ENCODE peak calls at places on chromosome 17, in six cellular contexts. E is CD4-positive, alpha-beta memory T cell; V is activated T-cell treated with anti-CD3 and anti-CD28 coated beads, Interleukin-2, amount 50 U/mL, for 4 hours; S is midbrain; W is mesenchymal stem cell; I is astrocyte of the hippocampus. Y is an unnamed sample.

GRCh38 chr17:50769884-50770283 is 2.6 kb upstream of the ANKRD40CL start:
- DNase-seq in I (no peak), V (no peak), S (no peak), W (no peak), E (no peak), Y (no peak)

GRCh38 chr17:60303406-60304099 is 88.4 kb downstream of the USP32 start:
- DNase-seq in W (peak; percentile 9), I (no peak), S (no peak), V (no peak), E (no peak), Y (peak; percentile 48)

GRCh38 chr17:69997332-69997731 is 77.7 kb upstream of the KCNJ16 start:
- DNase-seq in E (no peak), V (no peak), S (no peak), W (peak; percentile 62), I (no peak), Y (peak; percentile 51)

GRCh38 chr17:49739662-49740271 is 24.2 kb downstream of the FAM117A start:
- DNase-seq in W (peak; percentile 18), I (no peak), S (no peak), V (peak; percentile 83), E (peak; percentile 100), Y (peak; percentile 97)

GRCh38 chr17:15463363-15463762 is 4.1 kb downstream of the CDRT4 start:
- DNase-seq in W (peak; percentile 55), E (no peak), V (no peak), I (peak; percentile 93), S (peak; percentile 40), Y (peak; percentile 66)

GRCh38 chr17:50559674-50560184 is 786 bp upstream of the CACNA1G start:
- DNase-seq in W (peak; percentile 51), E (peak; percentile 48), S (no peak), I (peak; percentile 61), V (peak; percentile 20), Y (peak; percentile 42)

GRCh38 chr17:65557349-65558310 is 3.8 kb downstream of the AXIN2 start:
- DNase-seq in E (peak; percentile 82), S (no peak), W (peak; percentile 16), V (no peak), I (peak; percentile 88), Y (peak; percentile 65)

GRCh38 chr17:14304876-14305636 is 4.2 kb downstream of the HS3ST3B1 start:
- DNase-seq in V (no peak), W (peak; percentile 55), I (peak; percentile 33), E (no peak), S (no peak), Y (peak; percentile 23)

GRCh38 chr17:49987290-49987585 is 7.8 kb downstream of the DLX3 start:
- DNase-seq in V (no peak), E (no peak), I (no peak), S (no peak), W (no peak), Y (no peak)